ENCODE peak calls at places on chromosomes 11 and 22, in four cellular contexts. L, X, D and K are unnamed samples.

GRCh38 chr22:49018601-49019000 is 809.1 kb downstream of the BRD1 start:
- DNase-seq in L (no peak), X (no peak), D (no peak), K (no peak)

GRCh38 chr22:26377170-26377825 is 51.8 kb upstream of the ASPHD2 start:
- DNase-seq in D (no peak), L (no peak), X (no peak), K (no peak)

GRCh38 chr11:66696186-66696585 is 18.5 kb upstream of the RBM4B start:
- DNase-seq in X (no peak), L (no peak), D (no peak), K (no peak)

GRCh38 chr11:120956710-120957500 is 67.0 kb upstream of the TBCEL start:
- DNase-seq in X (no peak), D (no peak), L (no peak), K (no peak)

GRCh38 chr22:30250713-30251267 is 4.2 kb upstream of the LIF start:
- DNase-seq in D (no peak), X (no peak), L (no peak), K (no peak)

GRCh38 chr11:74696932-74697687 is 34.1 kb downstream of the CHRDL2 start:
- DNase-seq in X (no peak), D (no peak), L (no peak), K (no peak)

GRCh38 chr11:13984616-13985474 is 22.3 kb downstream of the SPON1 start:
- DNase-seq in L (no peak), X (no peak), D (no peak), K (no peak)

GRCh38 chr11:119852741-119853140 is 123.7 kb upstream of the NECTIN1 start:
- DNase-seq in L (no peak), X (no peak), D (no peak), K (no peak)

GRCh38 chr22:35518781-35519180 is 21.9 kb upstream of the RASD2 start:
- DNase-seq in X (no peak), L (no peak), D (no peak), K (no peak)

GRCh38 chr11:117836077-117836960 is 11.8 kb upstream of the FXYD2 start:
- DNase-seq in L (no peak), X (no peak), D (no peak), K (no peak)

GRCh38 chr11:32088117-32088941 is 2.5 kb upstream of the RCN1 start:
- DNase-seq in D (no peak), X (peak; percentile 5), L (no peak), K (no peak)